ENCODE peak calls at places on chromosome 11, in five cellular contexts. Z is thoracic aorta, Q is ovary, T is stomach, A is cardiac muscle cell. P is an unnamed sample.

GRCh38 chr11:63683133-63683991 is 2.1 kb downstream of the RTN3 start:
- DNase-seq in Z (no peak), Q (no peak), T (no peak), A (peak; percentile 61), P (no peak)

GRCh38 chr11:104668797-104669463 is 229.3 kb downstream of the CASP12 start:
- DNase-seq in Z (no peak), Q (no peak), T (no peak), A (peak; percentile 88), P (no peak)

GRCh38 chr11:46618789-46619188 is 1.4 kb downstream of the ATG13 start:
- DNase-seq in Z (no peak), Q (no peak), T (peak; percentile 37), A (no peak), P (no peak)

GRCh38 chr11:9201372-9202162 is 63.6 kb downstream of the DENND5A start:
- DNase-seq in Z (no peak), Q (no peak), T (no peak), A (no peak), P (no peak)

GRCh38 chr11:132253469-132254264 is 883.3 kb downstream of the NTM start:
- DNase-seq in Z (no peak), Q (no peak), T (no peak), A (no peak), P (no peak)

GRCh38 chr11:73317373-73317772 is 9.3 kb downstream of the ARHGEF17 start:
- DNase-seq in Z (peak; percentile 76), Q (peak; percentile 65), T (peak; percentile 52), A (peak; percentile 51), P (no peak)

GRCh38 chr11:117978982-117979381 is 7.2 kb upstream of the IL10RA start:
- DNase-seq in Z (no peak), Q (no peak), T (no peak), A (no peak), P (no peak)

GRCh38 chr11:62489204-62489603 is 57.4 kb downstream of the AHNAK start:
- DNase-seq in Z (no peak), Q (no peak), T (no peak), A (no peak), P (no peak)

GRCh38 chr11:17277024-17277584 is 565 bp downstream of the NUCB2 start:
- DNase-seq in Z (no peak), Q (no peak), T (no peak), A (peak; percentile 52), P (no peak)

GRCh38 chr11:82794490-82794889 is 60.8 kb upstream of the FAM181B start:
- DNase-seq in Z (no peak), Q (no peak), T (no peak), A (no peak), P (no peak)

GRCh38 chr11:94184861-94185260 is 56.2 kb downstream of the PANX1 start:
- DNase-seq in Z (no peak), Q (no peak), T (no peak), A (no peak), P (no peak)

GRCh38 chr11:100562102-100562501 is 125.0 kb upstream of the ARHGAP42 start:
- DNase-seq in Z (no peak), Q (no peak), T (no peak), A (peak; percentile 86), P (no peak)

GRCh38 chr11:12677131-12677530 is 2.9 kb downstream of the TEAD1 start:
- DNase-seq in Z (no peak), Q (no peak), T (no peak), A (peak; percentile 48), P (no peak)

GRCh38 chr11:66324626-66325025 is 7.8 kb upstream of the CD248 start:
- DNase-seq in Z (no peak), Q (peak; percentile 15), T (no peak), A (peak; percentile 60), P (no peak)

GRCh38 chr11:119377112-119377901 is 4.2 kb downstream of the USP2 start:
- DNase-seq in Z (no peak), Q (no peak), T (no peak), A (no peak), P (no peak)

GRCh38 chr11:32972781-32973180 is 42.9 kb upstream of the DEPDC7 start:
- DNase-seq in Z (no peak), Q (no peak), T (no peak), A (no peak), P (no peak)

GRCh38 chr11:117950999-117951961 is 22.1 kb upstream of the TMPRSS13 start:
- DNase-seq in Z (no peak), Q (no peak), T (no peak), A (no peak), P (no peak)

GRCh38 chr11:10878408-10879214 is 20.8 kb upstream of the ZBED5 start:
- DNase-seq in Z (no peak), Q (no peak), T (no peak), A (peak; percentile 84), P (peak; percentile 58)

GRCh38 chr11:134441706-134442105 is 29.7 kb upstream of the B3GAT1 start:
- DNase-seq in Z (no peak), Q (no peak), T (no peak), A (no peak), P (no peak)

GRCh38 chr11:44351898-44352498 is 42.1 kb upstream of the ALX4 start:
- DNase-seq in Z (no peak), Q (no peak), T (no peak), A (no peak), P (no peak)

GRCh38 chr11:100619484-100619883 is 67.6 kb upstream of the ARHGAP42 start:
- DNase-seq in Z (no peak), Q (no peak), T (no peak), A (peak; percentile 17), P (no peak)

GRCh38 chr11:37449146-37449545 is 851.1 kb upstream of the RAG2 start:
- DNase-seq in Z (no peak), Q (no peak), T (no peak), A (peak; percentile 82), P (no peak)

GRCh38 chr11:88384678-88385015 is 47.1 kb upstream of the CTSC start:
- DNase-seq in Z (no peak), Q (no peak), T (no peak), A (peak; percentile 55), P (no peak)

GRCh38 chr11:86106916-86107315 is 38.0 kb upstream of the PICALM start:
- DNase-seq in Z (no peak), Q (no peak), T (no peak), A (no peak), P (no peak)

GRCh38 chr11:133787379-133788103 is 57.8 kb downstream of the SPATA19 start:
- DNase-seq in Z (no peak), Q (no peak), T (no peak), A (peak; percentile 0), P (no peak)

GRCh38 chr11:116232364-116232801 is 540.4 kb downstream of the BUD13 start:
- DNase-seq in Z (no peak), Q (no peak), T (no peak), A (no peak), P (no peak)

GRCh38 chr11:63763506-63764200 is 4.9 kb downstream of the ZFTA start:
- DNase-seq in Z (no peak), Q (peak; percentile 84), T (no peak), A (peak; percentile 62), P (no peak)

GRCh38 chr11:71252782-71253730 is 679 bp upstream of the SHANK2 start:
- DNase-seq in Z (no peak), Q (no peak), T (peak; percentile 62), A (peak; percentile 61), P (peak; percentile 58)

GRCh38 chr11:16784097-16784496 is 45.6 kb downstream of the C11orf58 start:
- DNase-seq in Z (no peak), Q (no peak), T (no peak), A (no peak), P (no peak)

GRCh38 chr11:12783765-12784164 is 109.5 kb downstream of the TEAD1 start:
- DNase-seq in Z (no peak), Q (no peak), T (no peak), A (no peak), P (no peak)

DNA sequence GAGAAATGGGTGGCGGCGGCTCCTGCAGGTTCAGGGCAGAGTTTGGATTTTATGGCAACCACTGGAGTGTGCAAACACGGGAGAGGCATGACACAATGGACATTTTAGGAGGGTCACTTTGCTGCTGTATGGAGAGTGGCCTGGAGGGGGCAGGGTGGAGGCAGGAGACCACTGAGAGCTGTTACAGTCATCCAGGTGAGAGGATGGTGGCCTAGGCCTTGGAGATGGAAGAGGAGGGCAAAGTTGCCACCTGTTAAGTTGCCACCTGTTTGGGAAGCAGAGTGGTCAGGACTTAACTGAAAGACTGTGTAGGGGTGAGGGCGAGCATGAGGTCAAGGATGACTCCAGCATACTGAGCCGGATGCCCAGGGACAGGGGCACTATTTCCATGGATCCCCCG is 2.3 kb upstream of the RAD9A start:
- DNase-seq in Z (no peak), Q (no peak), T (peak; percentile 67), A (no peak), P (peak; percentile 78)
- TF ChIP-seq CTCF in Z (peak; percentile 46), Q (no peak), T (no peak), A (peak; percentile 65), P (peak; percentile 83)

DNA sequence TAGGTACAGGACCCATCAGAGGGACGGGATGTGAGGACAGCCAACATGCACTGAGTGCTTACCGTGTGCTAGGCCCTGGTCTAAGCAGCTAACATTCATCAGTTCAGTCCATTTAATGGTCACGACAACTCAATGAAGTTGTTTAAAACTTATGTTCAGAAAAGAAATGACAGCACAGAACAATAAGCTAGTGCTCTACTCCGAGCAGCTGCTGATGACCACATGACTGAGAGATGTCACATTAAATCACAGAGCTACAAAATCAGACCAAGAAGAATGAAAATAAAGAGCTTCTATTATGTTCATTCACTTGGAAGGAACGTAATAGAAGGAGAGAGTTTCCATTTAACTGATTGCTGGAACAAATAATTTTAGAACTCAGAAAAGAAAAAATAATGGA is 26.3 kb downstream of the PRDM10 start:
- DNase-seq in Z (no peak), Q (no peak), T (no peak), A (no peak), P (no peak)
- H3K27ac ChIP-seq in Z (no peak overlapping the region), Q (no peak overlapping the region), T (no peak overlapping the region), A (no peak overlapping the region), P (no peak overlapping the region)

DNA sequence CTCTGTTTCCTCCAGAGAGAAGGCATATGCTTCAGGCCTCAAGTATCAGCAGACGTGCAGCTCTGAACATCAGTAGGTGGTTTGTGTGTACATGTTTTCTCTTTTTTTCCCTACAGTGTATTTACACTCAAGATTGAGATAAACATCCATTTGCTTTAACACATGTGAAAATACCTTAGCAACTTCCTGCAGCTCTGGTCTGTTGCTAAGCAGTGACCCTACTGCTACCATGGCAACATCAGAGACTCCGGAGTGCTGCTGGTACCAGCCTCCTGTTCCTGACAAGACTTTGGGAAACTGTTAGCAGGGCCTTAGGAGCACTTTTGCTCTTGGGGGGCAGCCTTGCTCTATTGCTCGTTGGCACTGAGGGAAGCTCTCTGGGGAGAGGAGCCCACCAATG is 221.2 kb upstream of the PLET1 start:
- DNase-seq in Z (no peak), Q (no peak), T (no peak), A (no peak), P (no peak)
- H3K4me3 ChIP-seq in Z (no peak overlapping the region), Q (no peak overlapping the region), T (no peak overlapping the region), A (no peak overlapping the region), P (no peak overlapping the region)

GRCh38 chr11:14643697-14644395 is at the start of gene PDE3B:
- DNase-seq in Z (peak; percentile 24), Q (peak; percentile 41), T (peak; percentile 84), A (peak; percentile 70), P (peak; percentile 87)

GRCh38 chr11:14645247-14645912 is 1.8 kb downstream of the PDE3B start:
- DNase-seq in Z (no peak), Q (no peak), T (no peak), A (peak; percentile 44), P (no peak)

GRCh38 chr11:14645985-14646900 is 2.6 kb downstream of the PDE3B start:
- DNase-seq in Z (no peak), Q (no peak), T (no peak), A (peak; percentile 28), P (no peak)

GRCh38 chr11:14642873-14643696 is 519 bp upstream of the PDE3B start:
- DNase-seq in Z (no peak), Q (no peak), T (no peak), A (no peak), P (no peak)

GRCh38 chr11:14644396-14645246 is 1.0 kb downstream of the PDE3B start:
- DNase-seq in Z (no peak), Q (no peak), T (peak; percentile 34), A (peak; percentile 41), P (peak; percentile 32)
- TF ChIP-seq CTCF in Z (peak; percentile 19), Q (no peak), T (no peak), A (peak; percentile 17), P (no peak)

P was measured in WERI-Rb-1.